ENCODE peak calls at places on chromosome 19, in nine cellular contexts. L, C, W, M, V, Y, O, J and R are unnamed samples.

GRCh38 chr19:39671739-39672363 is 16.1 kb downstream of the LGALS16 start:
- DNase-seq in L (no peak), C (peak), W (no peak), M (peak), V (peak), Y (peak), O (peak), J (peak), R (peak)

GRCh38 chr19:46299004-46299509 is 2.2 kb downstream of the HIF3A start:
- DNase-seq in L (peak), C (no peak), W (peak), M (peak), V (peak), Y (no peak), O (no peak), J (peak), R (peak)

GRCh38 chr19:34666200-34666957 is 10.6 kb downstream of the SCGB2B2 start:
- DNase-seq in L (no peak), C (no peak), W (no peak), M (no peak), V (no peak), Y (no peak), O (no peak), J (no peak), R (no peak)

GRCh38 chr19:38290631-38291147 is 13.4 kb upstream of the C19orf33 start:
- DNase-seq in L (no peak), C (no peak), W (no peak), M (no peak), V (peak), Y (no peak), O (no peak), J (no peak), R (no peak)

GRCh38 chr19:48954595-48955307 is at the start of gene BAX:
- DNase-seq in L (peak), C (peak), W (peak), M (peak), V (peak), Y (peak), O (peak), J (peak), R (peak)

GRCh38 chr19:10193666-10194499 is 870 bp downstream of the DNMT1 start:
- DNase-seq in L (no peak), C (no peak), W (peak), M (no peak), V (peak), Y (no peak), O (no peak), J (no peak), R (no peak)

GRCh38 chr19:572891-573825 is 762 bp downstream of the BSG start:
- DNase-seq in L (no peak), C (peak), W (peak), M (no peak), V (peak), Y (no peak), O (no peak), J (no peak), R (no peak)

GRCh38 chr19:53554804-53555203 is 16.9 kb downstream of the ZNF331 start:
- DNase-seq in L (no peak), C (no peak), W (peak), M (no peak), V (no peak), Y (no peak), O (no peak), J (no peak), R (no peak)

GRCh38 chr19:18091217-18091608 is 4.5 kb upstream of the IL12RB1 start:
- DNase-seq in L (no peak), C (peak), W (peak), M (no peak), V (no peak), Y (no peak), O (peak), J (no peak), R (no peak)

GRCh38 chr19:56315076-56315828 is 613 bp upstream of the ZSCAN5A start:
- DNase-seq in L (peak), C (peak), W (peak), M (peak), V (peak), Y (peak), O (peak), J (peak), R (peak)

GRCh38 chr19:6228523-6229215 is 51.1 kb downstream of the MLLT1 start:
- DNase-seq in L (no peak), C (no peak), W (no peak), M (no peak), V (no peak), Y (no peak), O (no peak), J (no peak), R (no peak)

GRCh38 chr19:18798384-18799352 is 7.6 kb upstream of the COMP start:
- DNase-seq in L (no peak), C (no peak), W (no peak), M (no peak), V (peak), Y (no peak), O (no peak), J (no peak), R (no peak)

GRCh38 chr19:12783226-12783848 is 7.9 kb upstream of the JUNB start:
- DNase-seq in L (no peak), C (peak), W (no peak), M (no peak), V (no peak), Y (no peak), O (peak), J (no peak), R (no peak)

GRCh38 chr19:45215391-45216191 is 29.6 kb downstream of the EXOC3L2 start:
- DNase-seq in L (no peak), C (no peak), W (no peak), M (no peak), V (no peak), Y (no peak), O (no peak), J (no peak), R (no peak)

GRCh38 chr19:53868892-53869804 is 1.5 kb downstream of the MYADM start:
- DNase-seq in L (peak), C (peak), W (peak), M (peak), V (peak), Y (peak), O (peak), J (peak), R (no peak)

GRCh38 chr19:22545751-22546150 is 88.4 kb upstream of the ZNF492 start:
- DNase-seq in L (no peak), C (peak), W (no peak), M (peak), V (peak), Y (no peak), O (peak), J (peak), R (no peak)

GRCh38 chr19:16106121-16106520 is 5.6 kb upstream of the RAB8A start:
- DNase-seq in L (no peak), C (no peak), W (no peak), M (no peak), V (no peak), Y (no peak), O (no peak), J (no peak), R (no peak)

GRCh38 chr19:53810187-53810546 is 13.9 kb downstream of the NLRP12 start:
- DNase-seq in L (no peak), C (no peak), W (no peak), M (no peak), V (no peak), Y (no peak), O (no peak), J (no peak), R (no peak)

GRCh38 chr19:45954132-45954531 is 19.5 kb downstream of the NOVA2 start:
- DNase-seq in L (peak), C (no peak), W (no peak), M (no peak), V (no peak), Y (no peak), O (no peak), J (no peak), R (peak)

GRCh38 chr19:13764101-13764807 is at the start of gene MRI1:
- DNase-seq in L (peak), C (peak), W (peak), M (peak), V (peak), Y (peak), O (peak), J (peak), R (peak)

GRCh38 chr19:33398361-33399060 is 25.0 kb downstream of the CEBPG start:
- DNase-seq in L (no peak), C (no peak), W (peak), M (no peak), V (no peak), Y (no peak), O (no peak), J (no peak), R (no peak)

GRCh38 chr19:27774827-27775226 is 1438.1 kb downstream of the UQCRFS1 start:
- DNase-seq in L (no peak), C (peak), W (no peak), M (no peak), V (no peak), Y (no peak), O (no peak), J (no peak), R (no peak)

GRCh38 chr19:10115392-10116084 is 4.0 kb downstream of the P2RY11 start:
- DNase-seq in L (no peak), C (no peak), W (no peak), M (no peak), V (no peak), Y (no peak), O (no peak), J (no peak), R (no peak)

GRCh38 chr19:33214621-33215020 is 11.0 kb downstream of the SLC7A10 start:
- DNase-seq in L (no peak), C (no peak), W (no peak), M (no peak), V (peak), Y (no peak), O (no peak), J (no peak), R (no peak)